ENCODE peak calls at places on chromosomes 13 and 19, in six cellular contexts. Y is ovary, R is Calu3, Q is AG10803, F is fibroblast of villous mesenchyme, G is BE2C. E is an unnamed sample.

GRCh38 chr13:107271226-107271625 is 703.3 kb upstream of the ARGLU1 start:
- DNase-seq in Q (no peak), F (peak), G (peak), Y (no peak), R (no peak), E (peak)

GRCh38 chr13:80374453-80374852 is 33.5 kb upstream of the SPRY2 start:
- DNase-seq in F (no peak), R (no peak), Q (no peak), Y (no peak), G (no peak), E (no peak)

GRCh38 chr19:10830370-10830769 is 5.6 kb downstream of the TMED1 start:
- DNase-seq in R (no peak), F (no peak), G (no peak), Q (no peak), Y (no peak), E (no peak)

GRCh38 chr13:113869263-113869662 is 5.4 kb upstream of the GAS6 start:
- DNase-seq in G (no peak), F (no peak), Y (no peak), R (no peak), Q (no peak), E (no peak)

GRCh38 chr13:91141619-91142061 is 205.8 kb upstream of the MIR17HG start:
- DNase-seq in Q (no peak), R (no peak), F (no peak), Y (no peak), G (no peak), E (peak)

GRCh38 chr13:74227476-74228158 is 93.4 kb upstream of the KLF12 start:
- DNase-seq in R (no peak), F (no peak), G (no peak), Q (no peak), Y (no peak), E (no peak)

GRCh38 chr13:75049936-75050335 is 432.0 kb downstream of the TBC1D4 start:
- DNase-seq in R (no peak), F (no peak), Y (no peak), Q (no peak), G (no peak), E (no peak)

GRCh38 chr13:95677564-95678386 is 836 bp downstream of the DNAJC3 start:
- DNase-seq in Y (no peak), G (no peak), R (no peak), Q (peak), F (peak), E (peak)

GRCh38 chr19:45506246-45506990 is 861 bp upstream of the VASP start:
- DNase-seq in Q (peak), Y (peak), F (peak), G (peak), R (peak), E (peak)

GRCh38 chr13:109412232-109412935 is 374.0 kb downstream of the IRS2 start:
- DNase-seq in G (peak), R (peak), F (peak), Q (peak), Y (peak), E (no peak)

GRCh38 chr13:48500652-48501197 is 32.2 kb downstream of the RCBTB2 start:
- DNase-seq in Q (peak), G (no peak), Y (no peak), F (peak), R (no peak), E (peak)

GRCh38 chr13:41900918-41901317 is 60.0 kb downstream of the VWA8 start:
- DNase-seq in Y (no peak), Q (no peak), F (no peak), G (no peak), R (no peak), E (peak)

GRCh38 chr19:39557791-39558622 is 18.0 kb upstream of the EID2 start:
- DNase-seq in Q (no peak), F (peak), Y (no peak), G (no peak), R (peak), E (no peak)

GRCh38 chr13:103275708-103276107 is 209.5 kb upstream of the SLC10A2 start:
- DNase-seq in R (no peak), G (no peak), Y (no peak), Q (no peak), F (no peak), E (no peak)

GRCh38 chr13:106121173-106121754 is 414.2 kb downstream of the EFNB2 start:
- DNase-seq in F (no peak), R (no peak), G (no peak), Y (no peak), Q (no peak), E (no peak)

GRCh38 chr19:41441321-41441945 is 1.5 kb upstream of the ERICH4 start:
- DNase-seq in Y (no peak), G (no peak), Q (no peak), R (no peak), F (no peak), E (no peak)

GRCh38 chr13:44422755-44423643 is 49.4 kb downstream of the SERP2 start:
- DNase-seq in R (no peak), Y (peak), Q (no peak), G (no peak), F (no peak), E (no peak)

GRCh38 chr19:13208131-13208963 is 58.1 kb downstream of the IER2 start:
- DNase-seq in G (no peak), F (peak), R (no peak), Q (peak), Y (peak), E (peak)

GRCh38 chr19:5288347-5288739 is 52.3 kb downstream of the PTPRS start:
- DNase-seq in F (no peak), G (no peak), Y (no peak), Q (peak), R (no peak), E (no peak)

GRCh38 chr19:56145698-56146097 is 4.6 kb downstream of the ZNF444 start:
- DNase-seq in Y (no peak), F (no peak), Q (no peak), R (no peak), G (no peak), E (no peak)

GRCh38 chr19:48611872-48612271 is 3.0 kb downstream of the FAM83E start:
- DNase-seq in Y (no peak), R (no peak), G (no peak), F (no peak), Q (no peak), E (no peak)

GRCh38 chr13:34696741-34697140 is 245.3 kb upstream of the NBEA start:
- DNase-seq in Y (no peak), Q (no peak), R (no peak), G (no peak), F (no peak), E (no peak)

GRCh38 chr13:21638319-21639282 is 32.3 kb upstream of the FGF9 start:
- DNase-seq in F (peak), Q (peak), Y (no peak), G (no peak), R (peak), E (peak)

GRCh38 chr13:110332750-110333149 is 25.7 kb downstream of the COL4A2 start:
- DNase-seq in F (peak), Q (no peak), R (no peak), Y (no peak), G (no peak), E (no peak)

GRCh38 chr13:91384891-91385290 is 13.5 kb upstream of the GPC5 start:
- DNase-seq in Q (no peak), R (no peak), F (no peak), G (no peak), Y (no peak), E (no peak)

GRCh38 chr13:22002893-22003292 is 332.0 kb downstream of the FGF9 start:
- DNase-seq in Q (no peak), G (no peak), R (no peak), Y (no peak), F (no peak), E (no peak)

GRCh38 chr19:2478324-2478755 is 2.4 kb downstream of the GADD45B start:
- DNase-seq in G (peak), R (peak), Y (peak), Q (peak), F (peak), E (peak)

GRCh38 chr13:44270153-44270552 is 103.5 kb upstream of the SERP2 start:
- DNase-seq in F (no peak), Q (no peak), R (no peak), Y (no peak), G (no peak), E (no peak)

GRCh38 chr19:47507924-47508553 is 6.8 kb downstream of the NAPA start:
- DNase-seq in G (no peak), Q (no peak), R (no peak), F (no peak), Y (no peak), E (no peak)

GRCh38 chr13:40185393-40185792 is 481.0 kb downstream of the FOXO1 start:
- DNase-seq in Q (no peak), Y (no peak), G (no peak), R (no peak), F (no peak), E (no peak)

GRCh38 chr13:106535552-106536243 is at the start of gene EFNB2:
- DNase-seq in R (peak), Y (peak), Q (peak), G (peak), F (peak), E (peak)

GRCh38 chr19:48628486-48629296 is 8.5 kb downstream of the DBP start:
- DNase-seq in Y (peak), G (no peak), Q (no peak), R (no peak), F (no peak), E (no peak)

GRCh38 chr19:34096020-34096915 is 76.0 kb upstream of the LSM14A start:
- DNase-seq in Y (no peak), F (peak), G (no peak), R (peak), Q (peak), E (peak)

GRCh38 chr13:24746618-24747247 is 17.2 kb upstream of the RNF17 start:
- DNase-seq in F (peak), Y (no peak), G (no peak), R (peak), Q (no peak), E (no peak)
- TF ChIP-seq CTCF in F (peak), Y (no peak), G (no peak), R (no peak), Q (no peak), E (no peak)

GRCh38 chr13:46905249-46905648 is 8.4 kb upstream of the HTR2A start:
- DNase-seq in G (no peak), R (no peak), Y (no peak), Q (peak), F (peak), E (peak)
- TF ChIP-seq CTCF in G (peak), R (no peak), Y (no peak), Q (peak), F (peak), E (peak)

GRCh38 chr13:52001120-52001731 is 10.0 kb downstream of the ATP7B start:
- DNase-seq in G (no peak), Y (no peak), R (no peak), F (peak), Q (peak), E (peak)

GRCh38 chr13:51997641-51998330 is 13.5 kb downstream of the ATP7B start:
- DNase-seq in F (no peak), Y (no peak), Q (no peak), G (no peak), R (peak), E (no peak)

GRCh38 chr13:51998723-51999471 is 12.4 kb downstream of the ATP7B start:
- DNase-seq in F (no peak), R (no peak), G (no peak), Y (no peak), Q (no peak), E (no peak)

GRCh38 chr13:52002361-52002760 is 8.9 kb downstream of the ATP7B start:
- DNase-seq in G (no peak), Q (no peak), R (no peak), F (no peak), Y (no peak), E (no peak)

DNA sequence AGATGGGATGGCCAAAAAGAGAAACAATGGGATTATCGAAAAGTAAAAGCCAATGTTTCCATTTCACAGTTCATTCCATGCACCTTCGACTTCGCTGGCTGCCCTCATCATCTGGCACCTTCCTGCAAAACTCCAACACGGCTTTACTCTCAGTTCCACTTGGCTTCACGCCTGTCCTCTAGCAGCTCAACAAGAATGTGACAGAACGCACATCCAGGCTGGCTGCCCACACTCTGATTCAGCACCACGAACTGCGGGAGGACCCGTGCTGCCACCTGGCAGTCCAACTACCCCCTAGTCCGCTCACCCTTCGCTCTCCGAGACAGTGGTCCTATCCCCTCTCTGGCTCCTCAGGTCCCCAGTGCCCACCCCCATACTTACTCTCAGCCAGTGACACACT is 11.7 kb downstream of the ATP7B start:
- DNase-seq in R (no peak), Q (peak), Y (no peak), F (no peak), G (no peak), E (peak)
- TF ChIP-seq CTCF in R (no peak), Q (no peak), Y (no peak), F (no peak), G (no peak), E (no peak)

DNA sequence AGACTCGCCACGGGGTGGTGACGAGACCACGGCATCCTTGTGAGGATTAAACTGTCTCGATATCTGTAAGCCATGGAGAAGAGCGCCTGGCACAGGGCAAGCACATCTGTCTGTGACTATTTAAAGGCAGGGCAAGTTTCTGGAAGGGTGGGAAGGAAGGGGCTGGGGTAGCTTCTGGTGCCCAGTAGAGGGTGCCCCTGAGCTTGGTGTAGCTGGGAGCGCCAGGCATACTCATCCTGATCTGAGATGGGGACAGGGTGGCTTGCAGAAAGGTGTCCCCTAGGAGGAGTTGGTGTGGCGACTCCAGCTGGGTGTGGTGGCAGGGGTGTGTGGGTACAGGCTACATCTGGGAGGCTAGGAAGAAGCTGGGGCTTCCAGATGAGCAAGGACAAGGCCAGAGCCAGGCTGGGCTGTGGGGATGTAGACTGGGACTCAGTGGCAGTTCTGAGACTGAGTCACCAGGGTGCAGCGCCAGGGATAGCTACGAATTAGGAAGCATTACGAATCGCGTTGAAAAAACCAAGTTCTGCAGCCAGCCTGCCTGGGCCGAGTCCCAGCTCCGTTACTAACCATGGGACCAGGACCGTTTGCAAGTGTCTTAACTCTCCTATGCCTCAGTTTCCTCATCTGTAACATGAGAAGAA is 23.1 kb upstream of the ASPDH start:
- DNase-seq in G (no peak), F (no peak), Y (no peak), R (no peak), Q (no peak), E (no peak)
- TF ChIP-seq CTCF in G (no peak), F (no peak), Y (no peak), R (no peak), Q (no peak), E (no peak)

GRCh38 chr19:8666814-8667405 is 31.7 kb downstream of the ACTL9 start:
- DNase-seq in Y (no peak), Q (no peak), F (no peak), G (no peak), R (no peak), E (no peak)
- TF ChIP-seq CTCF in Y (no peak), Q (no peak), F (no peak), G (no peak), R (no peak), E (no peak)

DNA sequence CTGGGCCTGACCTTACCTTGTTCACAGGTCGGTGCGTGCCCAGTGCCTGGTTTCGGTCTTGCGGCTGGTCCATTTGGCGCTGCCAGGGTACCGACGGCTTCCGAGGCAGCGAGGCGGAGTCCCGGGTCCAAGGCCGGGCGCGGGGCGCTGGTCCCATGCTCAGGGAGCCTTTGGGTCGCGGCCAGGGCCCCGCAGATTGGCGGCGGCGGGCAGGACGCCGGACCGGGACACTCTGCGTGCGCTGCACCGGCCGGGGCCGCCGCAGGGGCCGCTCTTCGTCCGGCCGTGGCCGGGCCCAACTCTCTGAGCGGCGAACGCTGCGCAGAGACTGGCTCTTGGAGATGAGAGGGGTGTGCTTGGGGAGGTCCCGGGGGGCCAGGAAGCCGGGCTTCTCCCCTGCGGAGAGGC is 3.3 kb upstream of the WIZ start:
- DNase-seq in F (no peak), Q (no peak), R (no peak), G (no peak), Y (no peak), E (no peak)
- TF ChIP-seq CTCF in F (peak), Q (peak), R (no peak), G (no peak), Y (peak), E (no peak)

GRCh38 chr19:16325161-16325527 is 518 bp downstream of the KLF2 start:
- DNase-seq in R (peak), Y (peak), G (peak), F (no peak), Q (peak), E (no peak)
- TF ChIP-seq CTCF in R (peak), Y (peak), G (no peak), F (peak), Q (peak), E (no peak)

E was measured in fibroblast of mammary gland.